ENCODE peak calls at places on chromosome 4, in six cellular contexts. S is NCI-H1694; T is lower lobe of right lung; B is WTC11; Q is mucosa of gallbladder; G is stimulated activated CD4-positive, alpha-beta T cell treated with anti-CD3 and anti-CD28 coated beads, Interleukin-12 subunit alpha, Interleukin-12 subunit beta, amount 100 ng/mL, for 4 hours. R is an unnamed sample.

GRCh38 chr4:72394264-72394663 is 174.8 kb downstream of the ADAMTS3 start:
- DNase-seq in S (no peak), T (no peak), B (no peak), Q (no peak), G (no peak), R (no peak)

GRCh38 chr4:85909851-85910250 is 434.9 kb downstream of the ARHGAP24 start:
- DNase-seq in S (no peak), T (peak; percentile 39), B (no peak), Q (no peak), G (no peak), R (no peak)

GRCh38 chr4:92953462-92953861 is 649.7 kb downstream of the GRID2 start:
- DNase-seq in S (no peak), T (no peak), B (no peak), Q (no peak), G (no peak), R (no peak)

GRCh38 chr4:8871417-8872401 is at the start of gene HMX1:
- DNase-seq in S (no peak), T (no peak), B (peak; percentile 81), Q (no peak), G (no peak), R (peak; percentile 80)

GRCh38 chr4:161320377-161320776 is 843.4 kb downstream of the FSTL5 start:
- DNase-seq in S (no peak), T (no peak), B (peak; percentile 24), Q (no peak), G (no peak), R (peak; percentile 69)

GRCh38 chr4:167222098-167222497 is 12.2 kb downstream of the SPOCK3 start:
- DNase-seq in S (no peak), T (no peak), B (no peak), Q (no peak), G (no peak), R (no peak)

GRCh38 chr4:139823746-139824145 is 158.1 kb downstream of the MGST2 start:
- DNase-seq in S (no peak), T (no peak), B (no peak), Q (no peak), G (no peak), R (no peak)

GRCh38 chr4:156614536-156614935 is 357.1 kb downstream of the PDGFC start:
- DNase-seq in S (no peak), T (no peak), B (no peak), Q (no peak), G (no peak), R (no peak)

GRCh38 chr4:19329631-19330030 is 922.1 kb upstream of the SLIT2 start:
- DNase-seq in S (no peak), T (no peak), B (no peak), Q (no peak), G (no peak), R (no peak)

GRCh38 chr4:77662396-77662795 is 56.8 kb downstream of the CXCL13 start:
- DNase-seq in S (no peak), T (peak; percentile 50), B (no peak), Q (no peak), G (no peak), R (no peak)

GRCh38 chr4:31234494-31234893 is 514.3 kb downstream of the PCDH7 start:
- DNase-seq in S (no peak), T (no peak), B (peak; percentile 42), Q (no peak), G (no peak), R (peak; percentile 35)

GRCh38 chr4:119025440-119025839 is 110.2 kb upstream of the MYOZ2 start:
- DNase-seq in S (no peak), T (peak; percentile 73), B (no peak), Q (no peak), G (no peak), R (no peak)

GRCh38 chr4:8099981-8100464 is 58.6 kb downstream of the ABLIM2 start:
- DNase-seq in S (no peak), T (no peak), B (no peak), Q (no peak), G (no peak), R (no peak)

GRCh38 chr4:107853444-107854325 is 29.0 kb downstream of the SGMS2 start:
- DNase-seq in S (no peak), T (no peak), B (no peak), Q (no peak), G (no peak), R (no peak)

R was measured in GM23338.